ENCODE peak calls at places on chromosome 18, in eight cellular contexts. One of them, this sample, is unnamed.
A peak's percentile ranks its signal among the peaks of the same experiment; 100 is the strongest.

GRCh38 chr18:5463390-5463789 is 80.4 kb downstream of the EPB41L3 start:
- DNase-seq in body of pancreas: peak; percentile 53
- DNase-seq in adrenal gland: peak; percentile 80
- DNase-seq in cardiac muscle cell: peak; percentile 96
- DNase-seq in fibroblast of lung: peak; percentile 93
- DNase-seq in Karpas-422: no peak
- DNase-seq in thoracic aorta: peak; percentile 28
- DNase-seq in prostate gland: no peak
- DNase-seq in this sample: peak; percentile 87

GRCh38 chr18:34023471-34023870 is 201.2 kb downstream of the NOL4 start:
- DNase-seq in body of pancreas: no peak
- DNase-seq in adrenal gland: no peak
- DNase-seq in cardiac muscle cell: no peak
- DNase-seq in fibroblast of lung: no peak
- DNase-seq in Karpas-422: no peak
- DNase-seq in thoracic aorta: no peak
- DNase-seq in prostate gland: no peak
- DNase-seq in this sample: no peak

GRCh38 chr18:48534364-48534763 is 4.5 kb upstream of the CTIF start:
- DNase-seq in body of pancreas: no peak
- DNase-seq in adrenal gland: peak; percentile 65
- DNase-seq in cardiac muscle cell: peak; percentile 59
- DNase-seq in fibroblast of lung: peak; percentile 77
- DNase-seq in Karpas-422: no peak
- DNase-seq in thoracic aorta: no peak
- DNase-seq in prostate gland: no peak
- DNase-seq in this sample: peak; percentile 23

GRCh38 chr18:6835345-6835744 is 105.8 kb downstream of the ARHGAP28 start:
- DNase-seq in body of pancreas: no peak
- DNase-seq in adrenal gland: no peak
- DNase-seq in cardiac muscle cell: no peak
- DNase-seq in fibroblast of lung: peak; percentile 87
- DNase-seq in Karpas-422: no peak
- DNase-seq in thoracic aorta: no peak
- DNase-seq in prostate gland: no peak
- DNase-seq in this sample: no peak

GRCh38 chr18:3283908-3284307 is 22.0 kb downstream of the MYL12B start:
- DNase-seq in body of pancreas: no peak
- DNase-seq in adrenal gland: no peak
- DNase-seq in cardiac muscle cell: no peak
- DNase-seq in fibroblast of lung: no peak
- DNase-seq in Karpas-422: no peak
- DNase-seq in thoracic aorta: no peak
- DNase-seq in prostate gland: peak; percentile 82
- DNase-seq in this sample: no peak

GRCh38 chr18:211582-211981 is 53.2 kb downstream of the USP14 start:
- DNase-seq in body of pancreas: no peak
- DNase-seq in adrenal gland: no peak
- DNase-seq in cardiac muscle cell: no peak
- DNase-seq in fibroblast of lung: no peak
- DNase-seq in Karpas-422: no peak
- DNase-seq in thoracic aorta: no peak
- DNase-seq in prostate gland: no peak
- DNase-seq in this sample: no peak

GRCh38 chr18:10431680-10432079 is 22.8 kb upstream of the APCDD1 start:
- DNase-seq in body of pancreas: no peak
- DNase-seq in adrenal gland: no peak
- DNase-seq in cardiac muscle cell: no peak
- DNase-seq in fibroblast of lung: no peak
- DNase-seq in Karpas-422: no peak
- DNase-seq in thoracic aorta: no peak
- DNase-seq in prostate gland: no peak
- DNase-seq in this sample: no peak

GRCh38 chr18:31203086-31203793 is 40.6 kb upstream of the DSC1 start:
- DNase-seq in body of pancreas: peak; percentile 45
- DNase-seq in adrenal gland: no peak
- DNase-seq in cardiac muscle cell: peak; percentile 33
- DNase-seq in fibroblast of lung: peak; percentile 0
- DNase-seq in Karpas-422: peak; percentile 97
- DNase-seq in thoracic aorta: no peak
- DNase-seq in prostate gland: no peak
- DNase-seq in this sample: no peak

GRCh38 chr18:3852321-3852720 is 402.3 kb downstream of the TGIF1 start:
- DNase-seq in body of pancreas: no peak
- DNase-seq in adrenal gland: no peak
- DNase-seq in cardiac muscle cell: no peak
- DNase-seq in fibroblast of lung: no peak
- DNase-seq in Karpas-422: no peak
- DNase-seq in thoracic aorta: no peak
- DNase-seq in prostate gland: no peak
- DNase-seq in this sample: no peak

GRCh38 chr18:21004721-21005120 is 106.9 kb downstream of the ROCK1 start:
- DNase-seq in body of pancreas: no peak
- DNase-seq in adrenal gland: peak; percentile 34
- DNase-seq in cardiac muscle cell: peak; percentile 93
- DNase-seq in fibroblast of lung: peak; percentile 94
- DNase-seq in Karpas-422: no peak
- DNase-seq in thoracic aorta: no peak
- DNase-seq in prostate gland: no peak
- DNase-seq in this sample: no peak

GRCh38 chr18:55247032-55247431 is 287.8 kb upstream of the CCDC68 start:
- DNase-seq in body of pancreas: no peak
- DNase-seq in adrenal gland: no peak
- DNase-seq in cardiac muscle cell: no peak
- DNase-seq in fibroblast of lung: no peak
- DNase-seq in Karpas-422: no peak
- DNase-seq in thoracic aorta: no peak
- DNase-seq in prostate gland: no peak
- DNase-seq in this sample: no peak

DNA sequence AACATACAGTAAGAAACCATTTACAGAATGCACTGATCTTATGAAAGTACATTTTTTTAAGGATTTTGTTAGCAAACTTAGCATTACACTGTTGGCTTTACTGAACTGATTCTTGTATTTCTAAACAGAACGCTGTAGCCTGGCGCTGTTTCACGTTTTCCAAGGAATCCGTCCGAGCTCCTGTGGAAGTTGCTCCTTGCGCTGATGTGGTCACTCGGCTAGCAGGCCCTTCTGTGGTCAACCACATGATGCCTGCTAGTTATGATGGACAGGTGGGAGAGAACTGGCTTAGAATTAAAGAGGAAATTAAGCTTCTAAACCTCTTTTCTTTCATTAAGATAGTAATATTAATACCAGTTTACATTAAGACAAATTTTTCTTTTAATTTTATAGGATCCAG is 76.8 kb downstream of the CEP192 start:
- DNase-seq in body of pancreas: no peak
- DNase-seq in adrenal gland: no peak
- DNase-seq in cardiac muscle cell: no peak
- DNase-seq in fibroblast of lung: no peak
- DNase-seq in Karpas-422: no peak
- DNase-seq in thoracic aorta: no peak
- DNase-seq in prostate gland: no peak
- DNase-seq in this sample: no peak
- H3K36me3 ChIP-seq in body of pancreas: peaks cover 11% of the 10 kb centered on the region
- H3K36me3 ChIP-seq in adrenal gland: no peaks in the 10 kb centered on the region
- H3K36me3 ChIP-seq in cardiac muscle cell: peaks cover 51% of the 10 kb centered on the region
- H3K36me3 ChIP-seq in fibroblast of lung: no peaks in the 10 kb centered on the region
- H3K36me3 ChIP-seq in Karpas-422: peaks cover 64% of the 10 kb centered on the region
- H3K36me3 ChIP-seq in thoracic aorta: peaks cover 20% of the 10 kb centered on the region
- H3K36me3 ChIP-seq in prostate gland: no peaks in the 10 kb centered on the region
- H3K36me3 ChIP-seq in this sample: peaks cover 48% of the 10 kb centered on the region

DNA sequence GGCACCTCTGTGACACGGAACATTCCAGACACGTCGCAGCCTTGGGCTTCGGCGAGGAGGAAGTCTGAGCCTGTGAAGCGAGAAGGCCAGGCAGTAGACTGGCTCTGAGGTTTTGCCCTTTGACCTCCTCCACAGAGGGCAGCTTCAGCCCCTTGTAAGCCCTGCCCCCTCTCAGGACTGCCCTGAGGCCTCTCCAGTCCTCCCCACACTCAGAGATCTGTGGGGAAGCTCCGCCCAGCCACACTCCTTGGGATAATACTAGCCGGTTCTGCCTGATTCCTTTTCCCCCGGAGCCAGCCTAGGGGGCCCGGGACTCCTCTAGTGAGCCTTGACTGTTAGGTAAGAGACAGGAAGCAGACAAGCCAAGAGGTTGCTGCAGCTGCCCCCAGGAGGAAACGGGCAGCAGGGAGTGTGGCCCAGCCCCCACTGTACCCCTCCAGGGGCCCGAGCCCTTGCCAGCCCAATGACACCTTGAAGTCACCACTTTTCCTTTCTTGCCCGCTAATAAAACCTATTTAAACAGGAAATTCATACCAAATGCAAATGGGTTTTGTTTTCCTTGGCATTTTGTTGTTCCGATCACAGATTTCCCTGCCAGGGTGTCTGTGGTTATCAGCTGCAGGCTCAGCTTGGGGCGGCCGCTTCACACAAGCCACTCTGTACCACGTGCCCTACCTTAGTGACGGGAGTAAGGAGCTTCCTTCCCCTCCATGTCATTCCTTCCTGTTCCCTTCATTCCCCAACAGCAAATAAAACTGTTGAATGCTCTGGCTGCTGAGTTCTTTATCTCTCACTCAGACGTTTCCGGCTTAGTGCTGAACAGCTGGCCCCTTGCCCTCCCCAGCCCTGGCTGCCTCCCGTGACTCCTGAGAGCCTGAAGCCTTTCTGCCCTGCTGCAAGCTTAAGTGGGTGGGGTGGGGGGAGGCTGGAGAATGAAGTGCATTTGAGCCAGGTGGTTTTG is 124.7 kb downstream of the CABLES1 start:
- DNase-seq in body of pancreas: peak; percentile 81
- DNase-seq in adrenal gland: peak; percentile 77
- DNase-seq in cardiac muscle cell: peak; percentile 93
- DNase-seq in fibroblast of lung: peak; percentile 66
- DNase-seq in Karpas-422: no peak
- DNase-seq in thoracic aorta: peak; percentile 30
- DNase-seq in prostate gland: peak; percentile 69
- DNase-seq in this sample: peak; percentile 84
- H3K4me3 ChIP-seq in body of pancreas: no peak overlapping the region
- H3K4me3 ChIP-seq in adrenal gland: no peak overlapping the region
- H3K4me3 ChIP-seq in cardiac muscle cell: peak overlapping the region; percentile 5
- H3K4me3 ChIP-seq in fibroblast of lung: no peak overlapping the region
- H3K4me3 ChIP-seq in Karpas-422: no peak overlapping the region
- H3K4me3 ChIP-seq in thoracic aorta: peak overlapping the region; percentile 57
- H3K4me3 ChIP-seq in prostate gland: peak overlapping the region; percentile 7
- H3K4me3 ChIP-seq in this sample: no peak overlapping the region

GRCh38 chr18:63159590-63159989 is 160.0 kb downstream of the BCL2 start:
- DNase-seq in body of pancreas: no peak
- DNase-seq in adrenal gland: no peak
- DNase-seq in cardiac muscle cell: no peak
- DNase-seq in fibroblast of lung: no peak
- DNase-seq in Karpas-422: no peak
- DNase-seq in thoracic aorta: no peak
- DNase-seq in prostate gland: no peak
- DNase-seq in this sample: no peak

GRCh38 chr18:63158676-63159291 is 160.8 kb downstream of the BCL2 start:
- DNase-seq in body of pancreas: no peak
- DNase-seq in adrenal gland: no peak
- DNase-seq in cardiac muscle cell: no peak
- DNase-seq in fibroblast of lung: no peak
- DNase-seq in Karpas-422: peak; percentile 66
- DNase-seq in thoracic aorta: no peak
- DNase-seq in prostate gland: no peak
- DNase-seq in this sample: no peak

GRCh38 chr18:63161728-63162195 is 157.8 kb downstream of the BCL2 start:
- DNase-seq in body of pancreas: peak; percentile 48
- DNase-seq in adrenal gland: peak; percentile 82
- DNase-seq in cardiac muscle cell: peak; percentile 96
- DNase-seq in fibroblast of lung: peak; percentile 94
- DNase-seq in Karpas-422: peak; percentile 75
- DNase-seq in thoracic aorta: peak; percentile 68
- DNase-seq in prostate gland: peak; percentile 59
- DNase-seq in this sample: peak; percentile 88

GRCh38 chr18:63161032-63161727 is 158.4 kb downstream of the BCL2 start:
- DNase-seq in body of pancreas: no peak
- DNase-seq in adrenal gland: no peak
- DNase-seq in cardiac muscle cell: peak; percentile 22
- DNase-seq in fibroblast of lung: no peak
- DNase-seq in Karpas-422: peak; percentile 60
- DNase-seq in thoracic aorta: no peak
- DNase-seq in prostate gland: no peak
- DNase-seq in this sample: no peak

DNA sequence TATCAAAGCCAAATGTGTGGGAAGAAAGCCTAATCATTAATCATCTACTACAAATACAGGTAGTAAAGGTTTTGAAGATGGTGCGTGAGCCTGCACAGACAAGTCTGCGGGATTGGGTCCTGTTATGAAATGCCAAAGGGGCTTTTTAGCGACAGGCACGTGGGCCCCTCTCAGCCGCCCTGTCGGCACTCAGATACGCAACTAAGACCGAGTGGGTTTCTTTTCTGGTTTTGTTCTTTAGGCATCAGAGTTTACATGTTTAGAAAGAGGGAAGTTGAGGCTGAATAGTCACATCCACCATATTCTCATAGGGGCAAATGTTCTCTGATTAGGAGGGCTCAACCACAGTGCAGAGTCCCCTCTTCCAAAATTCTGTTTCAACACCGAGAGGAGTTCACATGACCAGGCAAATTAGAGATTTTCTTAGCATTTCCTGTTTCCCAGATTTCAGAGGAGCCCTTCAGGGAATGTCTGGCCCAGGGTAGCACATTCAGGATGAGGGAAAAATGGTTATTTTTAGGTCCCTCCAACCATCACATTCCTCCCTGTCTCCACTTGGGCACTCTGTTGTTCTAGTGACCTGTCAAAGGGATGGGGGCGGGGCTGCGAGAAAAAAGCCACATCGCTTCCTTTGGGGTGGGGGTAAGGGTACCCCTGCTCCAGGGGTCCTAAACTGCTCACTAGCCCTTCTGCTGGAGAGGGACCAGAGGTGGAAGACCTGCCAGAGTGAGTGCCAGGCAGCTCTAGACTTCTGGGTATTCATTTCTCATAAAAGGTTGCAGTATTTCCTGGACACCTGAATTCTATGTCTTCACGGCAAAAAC is 159.2 kb downstream of the BCL2 start:
- DNase-seq in body of pancreas: no peak
- DNase-seq in adrenal gland: no peak
- DNase-seq in cardiac muscle cell: peak; percentile 9
- DNase-seq in fibroblast of lung: no peak
- DNase-seq in Karpas-422: peak; percentile 59
- DNase-seq in thoracic aorta: no peak
- DNase-seq in prostate gland: no peak
- DNase-seq in this sample: no peak
- H3K27ac ChIP-seq in body of pancreas: no peak overlapping the region
- H3K27ac ChIP-seq in adrenal gland: no peak overlapping the region
- H3K27ac ChIP-seq in cardiac muscle cell: no peak overlapping the region
- H3K27ac ChIP-seq in fibroblast of lung: no peak overlapping the region
- H3K27ac ChIP-seq in Karpas-422: peak overlapping the region; percentile 91
- H3K27ac ChIP-seq in thoracic aorta: peak overlapping the region; percentile 83
- H3K27ac ChIP-seq in prostate gland: no peak overlapping the region
- H3K27ac ChIP-seq in this sample: no peak overlapping the region

DNA sequence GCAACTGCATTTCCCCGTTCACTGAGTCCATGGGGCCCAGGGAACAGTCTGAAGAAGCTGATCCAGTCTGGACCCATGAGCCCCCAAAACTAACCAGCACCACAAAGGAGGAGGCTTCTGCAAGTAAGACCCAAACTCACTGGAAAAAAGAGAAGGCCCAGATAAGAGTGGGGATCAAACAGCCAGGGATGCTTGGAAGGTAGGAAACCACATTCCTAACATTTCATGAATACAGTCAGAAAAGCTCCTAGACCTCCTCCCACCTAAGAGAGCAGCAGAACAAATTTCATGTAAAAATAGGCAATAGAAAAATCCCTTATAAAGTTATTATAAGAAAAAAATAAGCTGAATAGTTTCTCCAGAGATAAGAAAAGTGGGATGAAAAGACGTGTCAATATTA is 30.3 kb downstream of the TUBB6 start:
- DNase-seq in body of pancreas: no peak
- DNase-seq in adrenal gland: no peak
- DNase-seq in cardiac muscle cell: no peak
- DNase-seq in fibroblast of lung: no peak
- DNase-seq in Karpas-422: no peak
- DNase-seq in thoracic aorta: no peak
- DNase-seq in prostate gland: no peak
- DNase-seq in this sample: no peak
- H3K36me3 ChIP-seq in body of pancreas: peaks cover 7% of the 10 kb centered on the region
- H3K36me3 ChIP-seq in adrenal gland: no peaks in the 10 kb centered on the region
- H3K36me3 ChIP-seq in cardiac muscle cell: peaks cover 29% of the 10 kb centered on the region
- H3K36me3 ChIP-seq in fibroblast of lung: peaks cover 10% of the 10 kb centered on the region
- H3K36me3 ChIP-seq in Karpas-422: peaks cover 33% of the 10 kb centered on the region
- H3K36me3 ChIP-seq in thoracic aorta: peaks cover 23% of the 10 kb centered on the region
- H3K36me3 ChIP-seq in prostate gland: no peaks in the 10 kb centered on the region
- H3K36me3 ChIP-seq in this sample: peaks cover 63% of the 10 kb centered on the region